ENCODE peak calls at places on chromosomes 13 and 19, in five cellular contexts. M is CD4-positive, alpha-beta memory T cell; X is sigmoid colon; I is MM.1S; D is naive thymus-derived CD4-positive, alpha-beta T cell. H is an unnamed sample.
A peak's percentile ranks its signal among the peaks of the same experiment; 100 is the strongest.

GRCh38 chr19:45503909-45504308 is 3.4 kb upstream of the VASP start:
- DNase-seq in I (no peak), D (no peak), X (no peak), M (no peak), H (no peak)

GRCh38 chr13:104143760-104144406 is 1077.7 kb upstream of the SLC10A2 start:
- DNase-seq in M (no peak), I (no peak), X (no peak), D (no peak), H (no peak)

GRCh38 chr13:19781526-19781925 is 1.2 kb downstream of the PSPC1 start:
- DNase-seq in X (peak; percentile 14), M (no peak), D (no peak), I (no peak), H (no peak)

GRCh38 chr19:29872224-29872731 is 60.5 kb downstream of the CCNE1 start:
- DNase-seq in M (peak; percentile 10), D (peak; percentile 15), I (no peak), X (no peak), H (no peak)

GRCh38 chr13:102311901-102312300 is 89.9 kb downstream of the FGF14 start:
- DNase-seq in I (peak; percentile 38), D (no peak), M (no peak), X (no peak), H (no peak)

GRCh38 chr13:24032674-24033073 is 127.8 kb upstream of the SPATA13 start:
- DNase-seq in I (no peak), X (no peak), M (no peak), D (no peak), H (no peak)

GRCh38 chr19:821228-821975 is at the start of gene PLPPR3:
- DNase-seq in M (no peak), D (no peak), X (no peak), I (no peak), H (no peak)

GRCh38 chr13:104949840-104950805 is 1585.3 kb downstream of the EFNB2 start:
- DNase-seq in M (no peak), D (no peak), I (no peak), X (no peak), H (no peak)

GRCh38 chr13:101434486-101434885 is 18.0 kb upstream of the ITGBL1 start:
- DNase-seq in I (no peak), D (no peak), X (no peak), M (no peak), H (no peak)

GRCh38 chr19:3670796-3671679 is 29.2 kb downstream of the PIP5K1C start:
- DNase-seq in M (no peak), D (no peak), I (no peak), X (peak; percentile 93), H (no peak)
- H3K4me3 ChIP-seq in M (no peak overlapping the region), D (no peak overlapping the region), I (no peak overlapping the region), X (peak overlapping the region; percentile 51), H (no peak overlapping the region)

GRCh38 chr19:38004100-38004504 is 97.1 kb downstream of the SIPA1L3 start:
- DNase-seq in I (no peak), D (no peak), X (no peak), M (no peak), H (no peak)
- H3K4me3 ChIP-seq in I (peak overlapping the region; percentile 58), D (no peak overlapping the region), X (peak overlapping the region; percentile 39), M (no peak overlapping the region), H (no peak overlapping the region)

DNA sequence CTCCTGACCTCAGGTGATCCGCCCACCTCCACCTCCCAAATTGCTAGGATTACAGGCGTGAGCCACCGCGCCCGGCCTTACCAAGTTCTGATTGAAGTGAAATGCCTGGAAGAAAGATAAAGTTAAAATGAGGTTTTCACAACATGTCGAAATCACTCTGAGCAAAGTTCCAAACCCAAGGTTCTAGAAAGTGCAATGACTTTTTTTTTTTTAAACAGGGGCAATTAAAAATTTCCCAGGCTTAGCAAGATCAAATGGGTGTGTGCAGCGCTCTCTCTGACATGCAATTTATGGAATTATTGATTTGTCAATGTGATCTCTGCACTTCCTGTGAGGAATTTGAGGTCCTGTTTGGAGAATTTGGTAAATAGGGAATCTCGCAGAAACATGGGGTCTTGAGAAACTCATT is 12.8 kb upstream of the MAP2K2 start:
- DNase-seq in M (no peak), D (no peak), I (no peak), X (no peak), H (no peak)
- H3K4me3 ChIP-seq in M (no peak overlapping the region), D (no peak overlapping the region), I (no peak overlapping the region), X (no peak overlapping the region), H (no peak overlapping the region)

GRCh38 chr19:38663156-38663651 is 15.8 kb downstream of the ACTN4 start:
- DNase-seq in I (no peak), D (no peak), M (no peak), X (no peak), H (no peak)
- H3K4me3 ChIP-seq in I (no peak overlapping the region), D (no peak overlapping the region), M (no peak overlapping the region), X (peak overlapping the region; percentile 0), H (no peak overlapping the region)

GRCh38 chr19:47445937-47446402 is 25.7 kb downstream of the SLC8A2 start:
- DNase-seq in X (no peak), M (peak; percentile 68), D (peak; percentile 75), I (no peak), H (peak; percentile 76)

GRCh38 chr19:47446534-47447469 is 24.9 kb downstream of the SLC8A2 start:
- DNase-seq in D (no peak), M (no peak), X (no peak), I (no peak), H (peak; percentile 63)

GRCh38 chr19:47448360-47448727 is 23.3 kb downstream of the SLC8A2 start:
- DNase-seq in D (no peak), I (no peak), M (no peak), X (no peak), H (no peak)

GRCh38 chr19:47445527-47445926 is 26.2 kb downstream of the SLC8A2 start:
- DNase-seq in X (no peak), D (no peak), I (no peak), M (no peak), H (no peak)

GRCh38 chr19:47447470-47448359 is 24.0 kb downstream of the SLC8A2 start:
- DNase-seq in M (peak; percentile 60), I (no peak), D (peak; percentile 62), X (no peak), H (peak; percentile 59)
- H3K4me3 ChIP-seq in M (no peak overlapping the region), I (no peak overlapping the region), D (no peak overlapping the region), X (peak overlapping the region; percentile 11), H (no peak overlapping the region)

DNA sequence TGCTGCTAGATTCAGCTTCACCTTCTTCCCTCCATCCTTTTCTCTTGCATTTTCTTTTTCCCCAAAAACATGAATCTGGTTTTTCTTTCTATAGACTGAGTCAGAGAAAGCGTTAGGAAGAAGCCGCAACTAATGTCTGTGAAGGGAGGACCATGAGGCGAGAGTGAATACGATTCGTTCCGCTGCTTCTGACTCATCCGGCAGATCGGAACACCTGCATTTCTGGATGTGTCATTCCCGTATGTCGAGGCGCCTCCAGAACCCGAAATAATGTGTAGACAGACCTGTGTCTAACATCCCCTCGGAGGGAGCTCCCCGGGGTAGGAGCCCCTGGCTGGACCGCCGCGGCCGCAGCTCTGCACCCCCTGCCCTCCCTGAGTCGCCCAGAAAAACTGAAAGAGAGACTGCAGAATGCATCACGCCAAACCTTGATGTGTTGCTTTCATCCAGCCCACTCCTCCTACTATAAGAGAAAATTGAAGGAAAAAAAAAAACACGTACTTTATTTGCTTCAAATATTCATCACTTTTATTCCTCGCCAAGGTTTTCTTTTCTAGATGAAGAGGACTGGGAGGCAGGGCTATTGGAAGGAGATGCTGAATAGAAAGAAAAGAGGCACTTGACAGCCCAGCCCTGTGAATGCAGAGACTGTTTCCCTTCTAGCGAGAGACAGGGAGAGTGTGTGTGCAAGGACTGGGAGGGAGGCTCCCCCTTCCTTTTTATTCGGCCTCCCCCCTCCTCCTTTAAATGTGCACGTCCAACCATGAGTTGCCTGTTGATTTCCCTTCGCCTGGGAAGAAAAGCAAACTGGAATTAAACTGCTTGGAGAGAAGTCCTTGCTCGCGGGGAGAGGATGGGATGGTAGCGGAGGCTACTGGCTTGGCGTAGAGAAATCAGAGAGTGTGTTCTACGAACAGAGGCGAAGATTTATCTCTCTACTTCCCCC is 610 bp upstream of the PCDH17 start:
- DNase-seq in D (no peak), M (no peak), X (no peak), I (peak; percentile 6), H (no peak)
- H3K4me3 ChIP-seq in D (peak overlapping the region; percentile 46), M (peak overlapping the region; percentile 42), X (peak overlapping the region; percentile 54), I (peak overlapping the region; percentile 58), H (no peak overlapping the region)

H was measured in Jurkat, Clone E6-1.